ENCODE peak calls at places on chromosomes 1 and 21, in six cellular contexts. I is lower lobe of right lung, N is GM23248, Q is stomach, D is uterus, Z is left ventricle myocardium inferior. R is an unnamed sample.
A peak's percentile ranks its signal among the peaks of the same experiment; 100 is the strongest.

GRCh38 chr1:180462099-180462498 is 40.3 kb downstream of the ACBD6 start:
- DNase-seq in I (no peak), N (no peak), Q (no peak), D (no peak), Z (no peak), R (no peak)

GRCh38 chr1:63902844-63903589 is 129.2 kb downstream of the ROR1 start:
- DNase-seq in I (no peak), N (peak; percentile 78), Q (peak; percentile 46), D (peak; percentile 55), Z (no peak), R (no peak)

GRCh38 chr1:214261206-214262123 is 19.5 kb upstream of the SMYD2 start:
- DNase-seq in I (peak; percentile 86), N (peak; percentile 84), Q (peak; percentile 86), D (peak; percentile 74), Z (peak; percentile 85), R (peak; percentile 79)

GRCh38 chr21:43323244-43324005 is 103.5 kb downstream of the SIK1 start:
- DNase-seq in I (peak; percentile 90), N (no peak), Q (peak; percentile 93), D (no peak), Z (peak; percentile 83), R (peak; percentile 90)

GRCh38 chr1:36465731-36466369 is 1.7 kb upstream of the MRPS15 start:
- DNase-seq in I (no peak), N (peak; percentile 71), Q (no peak), D (no peak), Z (no peak), R (no peak)

GRCh38 chr1:17596651-17597509 is 57.4 kb downstream of the ARHGEF10L start:
- DNase-seq in I (no peak), N (no peak), Q (no peak), D (no peak), Z (no peak), R (peak; percentile 29)

GRCh38 chr1:62572476-62572875 is 24.8 kb upstream of the ANGPTL3 start:
- DNase-seq in I (no peak), N (no peak), Q (no peak), D (no peak), Z (no peak), R (no peak)

GRCh38 chr1:198678901-198679329 is 40.1 kb downstream of the PTPRC start:
- DNase-seq in I (no peak), N (no peak), Q (no peak), D (no peak), Z (no peak), R (peak; percentile 23)

GRCh38 chr1:223704921-223705878 is 7.1 kb upstream of the CAPN2 start:
- DNase-seq in I (no peak), N (peak; percentile 53), Q (no peak), D (no peak), Z (no peak), R (peak; percentile 69)

GRCh38 chr1:89781494-89782126 is 39.2 kb upstream of the LRRC8D start:
- DNase-seq in I (no peak), N (no peak), Q (no peak), D (no peak), Z (no peak), R (no peak)

GRCh38 chr1:187096689-187097088 is 267.9 kb downstream of the PLA2G4A start:
- DNase-seq in I (no peak), N (peak; percentile 26), Q (no peak), D (no peak), Z (no peak), R (no peak)

GRCh38 chr1:148166558-148167492 is 14.7 kb upstream of the NBPF11 start:
- DNase-seq in I (no peak), N (no peak), Q (no peak), D (no peak), Z (no peak), R (no peak)

GRCh38 chr1:183812686-183813569 is 8.0 kb downstream of the RGL1 start:
- DNase-seq in I (no peak), N (peak; percentile 87), Q (no peak), D (no peak), Z (no peak), R (no peak)

GRCh38 chr1:37471345-37472231 is 2.8 kb upstream of the ZC3H12A start:
- DNase-seq in I (peak; percentile 77), N (peak; percentile 97), Q (peak; percentile 80), D (peak; percentile 78), Z (peak; percentile 69), R (peak; percentile 89)

GRCh38 chr1:180234369-180235076 is 4.5 kb downstream of the LHX4 start:
- DNase-seq in I (peak; percentile 45), N (no peak), Q (no peak), D (no peak), Z (no peak), R (no peak)

GRCh38 chr1:165896277-165896676 is 68.9 kb downstream of the UCK2 start:
- DNase-seq in I (no peak), N (peak; percentile 98), Q (no peak), D (no peak), Z (no peak), R (no peak)

GRCh38 chr1:53637726-53638640 is 101.0 kb downstream of the GLIS1 start:
- DNase-seq in I (no peak), N (no peak), Q (peak; percentile 23), D (peak; percentile 6), Z (no peak), R (no peak)

GRCh38 chr21:45172408-45172807 is 98.0 kb downstream of the ADARB1 start:
- DNase-seq in I (no peak), N (no peak), Q (no peak), D (no peak), Z (no peak), R (no peak)

GRCh38 chr1:40866408-40866788 is 4.2 kb upstream of the CITED4 start:
- DNase-seq in I (no peak), N (no peak), Q (no peak), D (no peak), Z (no peak), R (no peak)

GRCh38 chr1:246295968-246296367 is 211.1 kb downstream of the SMYD3 start:
- DNase-seq in I (no peak), N (no peak), Q (no peak), D (no peak), Z (no peak), R (no peak)

GRCh38 chr21:27134513-27134912 is 167.6 kb upstream of the ADAMTS5 start:
- DNase-seq in I (no peak), N (no peak), Q (no peak), D (no peak), Z (no peak), R (no peak)

GRCh38 chr1:209354111-209354839 is 229.2 kb upstream of the CAMK1G start:
- DNase-seq in I (peak; percentile 71), N (peak; percentile 93), Q (peak; percentile 80), D (peak; percentile 88), Z (peak; percentile 58), R (peak; percentile 78)

DNA sequence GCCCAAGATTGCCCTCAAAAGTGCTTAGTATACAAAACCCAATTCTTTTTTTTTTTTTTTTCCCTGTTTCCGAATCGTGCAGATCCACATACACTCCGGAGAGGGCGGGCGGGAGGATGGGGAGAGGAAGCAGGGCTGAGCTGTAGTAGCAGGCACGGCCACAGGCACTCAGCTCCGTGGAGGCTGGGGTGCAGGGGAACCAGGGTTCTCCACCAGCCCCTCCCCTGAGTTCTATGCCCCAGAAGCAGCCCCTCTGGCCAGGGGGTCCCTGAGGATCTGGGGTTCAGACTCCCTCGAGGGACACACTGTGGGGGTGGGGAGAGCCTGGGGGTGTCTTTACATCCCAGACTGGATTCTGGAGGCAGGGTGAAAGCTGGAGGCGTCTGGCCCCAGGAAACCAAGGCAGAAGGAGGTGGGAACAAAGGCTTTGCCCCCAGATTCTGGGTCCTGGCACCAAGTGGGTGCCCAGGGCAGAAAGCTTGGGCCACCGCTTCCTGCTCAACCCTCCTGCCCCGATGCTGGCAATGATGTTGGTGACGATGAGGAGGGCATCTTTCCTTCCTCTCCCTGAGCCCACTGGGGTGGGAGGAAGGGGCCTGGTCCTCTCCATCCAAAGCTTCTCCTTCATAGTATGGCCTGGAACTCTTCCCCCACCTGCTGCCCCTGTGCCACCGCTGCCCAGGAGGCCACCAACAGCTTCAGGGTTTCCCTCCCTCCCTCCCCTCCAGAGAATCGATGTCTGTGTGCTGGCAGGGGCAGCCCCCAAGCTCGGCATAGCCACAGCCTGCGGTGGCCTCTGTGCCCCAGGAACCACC is 106.4 kb upstream of the TARDBP start:
- DNase-seq in I (no peak), N (no peak), Q (no peak), D (no peak), Z (no peak), R (no peak)
- H3K4me3 ChIP-seq in I (no peak overlapping the region), N (no peak overlapping the region), Q (no peak overlapping the region), D (no peak overlapping the region), Z (no peak overlapping the region), R (no peak overlapping the region)

GRCh38 chr21:34846214-34846575 is 177.4 kb downstream of the CLIC6 start:
- DNase-seq in I (no peak), N (no peak), Q (no peak), D (no peak), Z (no peak), R (no peak)
- H3K27me3 ChIP-seq in I (no peaks in the 10 kb centered on the region), N (no peaks in the 10 kb centered on the region), Q (no peaks in the 10 kb centered on the region), D (no peaks in the 10 kb centered on the region), Z (peaks cover 38% of the 10 kb centered on the region), R (no peaks in the 10 kb centered on the region)

DNA sequence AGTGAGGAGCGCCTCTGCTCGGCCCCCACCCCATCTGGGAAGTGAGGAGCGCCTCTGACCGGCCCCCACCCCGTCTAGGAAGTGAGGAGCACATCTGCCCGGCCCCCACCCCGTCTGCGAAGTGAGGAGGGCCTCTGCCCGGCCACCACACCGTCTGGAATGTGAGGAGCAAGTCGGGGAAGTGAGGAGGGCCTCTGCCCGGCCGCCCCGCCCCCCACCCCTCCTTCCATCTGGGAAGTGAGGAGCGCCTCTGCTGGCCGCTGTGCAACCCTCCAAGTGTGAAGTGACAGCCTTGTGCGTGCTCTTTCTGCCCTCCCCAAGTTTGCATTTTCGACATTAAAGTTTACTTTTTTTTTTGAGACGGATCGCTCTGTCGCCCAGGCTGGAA is 5.1 kb upstream of the ZZZ3 start:
- DNase-seq in I (peak; percentile 56), N (peak; percentile 46), Q (no peak), D (peak; percentile 16), Z (peak; percentile 23), R (peak; percentile 71)
- H3K4me3 ChIP-seq in I (peak overlapping the region; percentile 29), N (peak overlapping the region; percentile 29), Q (peak overlapping the region; percentile 33), D (peak overlapping the region; percentile 8), Z (peak overlapping the region; percentile 52), R (peak overlapping the region; percentile 13)

GRCh38 chr1:61297887-61298286 is 215.5 kb downstream of the NFIA start:
- DNase-seq in I (no peak), N (no peak), Q (no peak), D (no peak), Z (no peak), R (no peak)

GRCh38 chr1:61295818-61296537 is 213.6 kb downstream of the NFIA start:
- DNase-seq in I (no peak), N (no peak), Q (no peak), D (no peak), Z (no peak), R (no peak)

GRCh38 chr1:61293986-61294504 is 211.7 kb downstream of the NFIA start:
- DNase-seq in I (no peak), N (no peak), Q (no peak), D (no peak), Z (no peak), R (no peak)

GRCh38 chr1:61293197-61293596 is 210.8 kb downstream of the NFIA start:
- DNase-seq in I (no peak), N (no peak), Q (no peak), D (no peak), Z (no peak), R (no peak)

DNA sequence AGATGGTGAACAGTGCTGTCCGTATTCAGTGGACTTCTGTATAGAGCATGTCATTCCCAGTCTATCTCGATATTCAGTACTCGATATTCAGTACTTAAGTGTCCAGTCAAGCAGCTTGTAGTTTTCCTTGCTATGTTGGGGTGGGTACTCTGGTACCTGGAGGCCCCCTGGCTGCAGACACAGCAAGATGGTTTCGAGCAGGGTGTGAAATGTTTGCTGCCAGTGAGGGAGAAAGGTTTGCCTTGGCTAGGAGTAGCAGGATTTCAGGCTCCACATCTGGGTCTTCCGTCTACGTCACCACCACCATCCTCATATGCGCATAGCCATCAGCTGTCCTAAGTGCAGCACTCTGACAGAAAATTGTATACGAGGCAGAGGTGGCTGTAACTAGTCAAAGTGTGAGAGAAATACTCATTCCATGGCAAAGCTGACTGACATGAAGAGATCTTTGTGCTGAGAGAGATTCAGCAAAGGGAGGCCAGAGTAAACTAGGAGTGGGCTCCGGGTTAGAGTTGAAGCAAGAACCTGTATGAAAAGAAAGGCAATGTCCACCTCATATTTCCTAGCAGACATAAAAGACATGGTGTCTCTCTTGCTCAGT is 212.6 kb downstream of the NFIA start:
- DNase-seq in I (no peak), N (no peak), Q (no peak), D (no peak), Z (no peak), R (no peak)
- H3K27me3 ChIP-seq in I (no peaks in the 10 kb centered on the region), N (no peaks in the 10 kb centered on the region), Q (no peaks in the 10 kb centered on the region), D (no peaks in the 10 kb centered on the region), Z (no peaks in the 10 kb centered on the region), R (no peaks in the 10 kb centered on the region)

R was measured in right cardiac atrium.